ENCODE peak calls at places on chromosomes 2 and 18, in seven cellular contexts. Z is neural progenitor cell, M is PC-3, V is HCT116, N is GM23248, U is MM.1S, C is GM23338. K is an unnamed sample.

GRCh38 chr2:53600835-53601234 is 166.8 kb upstream of the CHAC2 start:
- DNase-seq in Z (no peak), M (no peak), V (no peak), N (no peak), U (no peak), C (no peak), K (no peak)

GRCh38 chr2:233084488-233084887 is 24.3 kb downstream of the INPP5D start:
- DNase-seq in Z (peak; percentile 24), M (no peak), V (no peak), N (no peak), U (peak; percentile 51), C (no peak), K (no peak)

GRCh38 chr18:44887227-44887631 is 206.5 kb downstream of the SETBP1 start:
- DNase-seq in Z (no peak), M (no peak), V (no peak), N (peak; percentile 88), U (peak; percentile 58), C (no peak), K (peak; percentile 78)

GRCh38 chr2:54806975-54807374 is 83.5 kb downstream of the EML6 start:
- DNase-seq in Z (no peak), M (no peak), V (no peak), N (no peak), U (no peak), C (no peak), K (no peak)

GRCh38 chr18:13366977-13367892 is 148.7 kb downstream of the LDLRAD4 start:
- DNase-seq in Z (no peak), M (no peak), V (no peak), N (no peak), U (no peak), C (no peak), K (peak; percentile 3)

GRCh38 chr2:184646177-184646576 is 47.8 kb downstream of the ZNF804A start:
- DNase-seq in Z (peak; percentile 2), M (peak; percentile 82), V (no peak), N (peak; percentile 66), U (no peak), C (no peak), K (peak; percentile 4)

GRCh38 chr2:177611310-177611886 is 218.8 kb downstream of the AGPS start:
- DNase-seq in Z (no peak), M (no peak), V (no peak), N (no peak), U (peak; percentile 71), C (no peak), K (no peak)

GRCh38 chr2:16104345-16105177 is 164.2 kb downstream of the MYCN start:
- DNase-seq in Z (peak; percentile 45), M (peak; percentile 2), V (no peak), N (no peak), U (no peak), C (peak; percentile 76), K (peak; percentile 42)

GRCh38 chr2:135411646-135412045 is 119.4 kb downstream of the ZRANB3 start:
- DNase-seq in Z (no peak), M (no peak), V (no peak), N (no peak), U (no peak), C (no peak), K (no peak)

GRCh38 chr18:38900445-38900844 is 1334.8 kb upstream of the CELF4 start:
- DNase-seq in Z (no peak), M (peak; percentile 19), V (no peak), N (no peak), U (no peak), C (no peak), K (no peak)

GRCh38 chr2:120316528-120317179 is 29.3 kb upstream of the INHBB start:
- DNase-seq in Z (no peak), M (no peak), V (no peak), N (no peak), U (no peak), C (no peak), K (no peak)

GRCh38 chr2:120319135-120319534 is 26.8 kb upstream of the INHBB start:
- DNase-seq in Z (no peak), M (no peak), V (no peak), N (no peak), U (no peak), C (no peak), K (no peak)

GRCh38 chr2:120317180-120317533 is 28.8 kb upstream of the INHBB start:
- DNase-seq in Z (no peak), M (no peak), V (no peak), N (no peak), U (no peak), C (no peak), K (no peak)

GRCh38 chr2:120318626-120319025 is 27.3 kb upstream of the INHBB start:
- DNase-seq in Z (no peak), M (no peak), V (no peak), N (peak; percentile 26), U (no peak), C (no peak), K (peak; percentile 43)

DNA sequence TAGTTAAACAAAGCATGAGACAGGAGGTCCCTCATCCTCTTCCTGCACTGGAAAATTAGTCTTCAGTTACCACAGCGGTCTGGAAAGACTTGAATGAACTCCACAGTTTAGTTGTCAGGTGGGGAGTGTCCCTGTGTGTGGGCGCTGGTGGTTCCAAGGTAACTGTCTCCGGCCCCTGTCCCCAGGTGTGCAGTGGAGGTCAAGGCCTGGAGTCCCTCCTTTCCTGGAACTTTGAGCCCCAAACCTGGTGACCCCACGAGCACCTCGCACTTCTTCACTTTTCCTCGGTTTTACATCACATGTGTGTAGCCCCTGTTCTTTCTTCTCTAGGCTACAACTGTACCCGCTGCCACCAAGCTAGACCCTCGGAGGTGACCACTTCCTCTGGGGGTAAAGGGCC is 28.0 kb upstream of the INHBB start:
- DNase-seq in Z (no peak), M (no peak), V (no peak), N (no peak), U (no peak), C (no peak), K (no peak)
- TF ChIP-seq EZH2phosphoT487 in Z (no peak), M (no peak), V (no peak), N (no peak), U (no peak), C (no peak), K (no peak)

GRCh38 chr2:202036601-202037037 is 3.0 kb downstream of the FZD7 start:
- DNase-seq in Z (peak; percentile 91), M (no peak), V (no peak), N (peak; percentile 46), U (no peak), C (no peak), K (no peak)

GRCh38 chr2:202033317-202034248 is at the start of gene FZD7:
- DNase-seq in Z (peak; percentile 97), M (peak; percentile 89), V (peak; percentile 77), N (peak; percentile 97), U (peak; percentile 91), C (peak; percentile 96), K (peak; percentile 96)

GRCh38 chr2:202034249-202035088 is 814 bp downstream of the FZD7 start:
- DNase-seq in Z (peak; percentile 65), M (peak; percentile 29), V (no peak), N (peak; percentile 83), U (peak; percentile 16), C (no peak), K (peak; percentile 68)

GRCh38 chr2:202035941-202036372 is 2.3 kb downstream of the FZD7 start:
- DNase-seq in Z (peak; percentile 60), M (no peak), V (no peak), N (no peak), U (no peak), C (no peak), K (no peak)

GRCh38 chr2:202035089-202035940 is 1.7 kb downstream of the FZD7 start:
- DNase-seq in Z (peak; percentile 85), M (no peak), V (no peak), N (peak; percentile 90), U (no peak), C (peak; percentile 64), K (peak; percentile 83)
- TF ChIP-seq EZH2 in Z (peak; percentile 20), M (no peak), V (no peak), N (no peak), U (no peak), C (no peak), K (no peak)

GRCh38 chr2:159711562-159712193 is 628 bp upstream of the MARCHF7 start:
- DNase-seq in Z (no peak), M (no peak), V (no peak), N (no peak), U (no peak), C (no peak), K (no peak)

GRCh38 chr2:159710601-159711180 is 1.6 kb upstream of the MARCHF7 start:
- DNase-seq in Z (no peak), M (peak; percentile 32), V (no peak), N (peak; percentile 46), U (no peak), C (no peak), K (no peak)

GRCh38 chr2:159713691-159714585 is 1.6 kb downstream of the MARCHF7 start:
- DNase-seq in Z (no peak), M (peak; percentile 75), V (no peak), N (peak; percentile 84), U (peak; percentile 16), C (no peak), K (no peak)

GRCh38 chr2:159712929-159713575 is 746 bp downstream of the MARCHF7 start:
- DNase-seq in Z (no peak), M (peak; percentile 7), V (no peak), N (peak; percentile 62), U (peak; percentile 38), C (peak; percentile 27), K (no peak)

GRCh38 chr2:159712194-159712928 is at the start of gene MARCHF7:
- DNase-seq in Z (peak; percentile 96), M (peak; percentile 94), V (peak; percentile 89), N (peak; percentile 99), U (peak; percentile 96), C (peak; percentile 96), K (peak; percentile 97)
- TF ChIP-seq EZH2phosphoT487 in Z (no peak), M (no peak), V (no peak), N (no peak), U (no peak), C (no peak), K (no peak)

GRCh38 chr2:12717988-12718661 is 1.4 kb downstream of the TRIB2 start:
- DNase-seq in Z (peak; percentile 69), M (peak; percentile 60), V (no peak), N (peak; percentile 65), U (peak; percentile 34), C (peak; percentile 46), K (peak; percentile 38)
- TF ChIP-seq EZH2 in Z (no peak), M (no peak), V (no peak), N (no peak), U (no peak), C (no peak), K (peak; percentile 15)

K was measured in hepatocyte.